ENCODE peak calls at places on chromosomes 3 and 15, in ten cellular contexts. V, A, X, P, N, L, F, D, H and B are unnamed samples.

GRCh38 chr3:179716811-179717210 is 64.0 kb downstream of the USP13 start:
- DNase-seq in L (no peak), N (no peak), A (no peak), F (no peak), V (no peak), X (peak), D (no peak), H (no peak), P (no peak), B (no peak)

GRCh38 chr3:178257491-178257890 is 278.7 kb upstream of the KCNMB2 start:
- DNase-seq in P (no peak), N (no peak), V (no peak), X (no peak), H (no peak), F (no peak), L (no peak), D (no peak), A (no peak), B (no peak)

GRCh38 chr3:71063768-71064287 is 519.7 kb downstream of the FOXP1 start:
- DNase-seq in N (peak), P (no peak), A (peak), L (peak), X (no peak), F (peak), V (no peak), D (peak), H (no peak), B (no peak)

GRCh38 chr3:66860771-66861170 is 137.3 kb upstream of the KBTBD8 start:
- DNase-seq in N (no peak), A (no peak), X (peak), L (no peak), P (no peak), D (no peak), V (no peak), F (no peak), H (no peak), B (no peak)

GRCh38 chr3:37967252-37967881 is 23.2 kb upstream of the VILL start:
- DNase-seq in H (peak), N (peak), V (peak), X (no peak), F (peak), D (peak), A (peak), L (peak), P (peak), B (no peak)

GRCh38 chr3:185713015-185713414 is 111.8 kb downstream of the IGF2BP2 start:
- DNase-seq in N (no peak), L (no peak), D (no peak), P (no peak), F (no peak), H (no peak), V (no peak), X (no peak), A (no peak), B (no peak)

GRCh38 chr15:40092416-40093223 is 16.1 kb downstream of the BMF start:
- DNase-seq in D (no peak), N (peak), L (no peak), A (no peak), F (peak), P (peak), V (no peak), H (no peak), X (no peak), B (peak)

GRCh38 chr3:188749010-188749617 is 422.7 kb upstream of the TPRG1 start:
- DNase-seq in N (no peak), X (no peak), V (no peak), A (peak), P (no peak), F (no peak), D (peak), H (no peak), L (peak), B (no peak)

GRCh38 chr3:177930771-177931170 is 605.5 kb upstream of the KCNMB2 start:
- DNase-seq in P (no peak), X (no peak), L (no peak), V (no peak), D (no peak), F (no peak), H (no peak), N (no peak), A (no peak), B (no peak)

GRCh38 chr15:88243895-88244787 is 12.4 kb downstream of the NTRK3 start:
- DNase-seq in A (no peak), D (peak), X (no peak), N (no peak), V (no peak), H (no peak), F (no peak), L (peak), P (no peak), B (no peak)

GRCh38 chr15:63166219-63166618 is 8.9 kb upstream of the RPS27L start:
- DNase-seq in P (no peak), L (no peak), X (no peak), V (no peak), D (peak), F (no peak), A (no peak), N (no peak), H (no peak), B (no peak)

GRCh38 chr3:52277972-52278509 is 408 bp downstream of the WDR82 start:
- DNase-seq in D (peak), L (peak), X (no peak), H (no peak), V (no peak), A (no peak), P (no peak), F (no peak), N (no peak), B (no peak)

GRCh38 chr15:60616147-60616546 is 137.2 kb upstream of the ICE2 start:
- DNase-seq in L (no peak), H (no peak), D (no peak), P (no peak), F (no peak), A (no peak), V (no peak), X (no peak), N (no peak), B (no peak)

GRCh38 chr3:108406661-108407206 is 103.7 kb downstream of the MYH15 start:
- DNase-seq in A (no peak), V (no peak), P (peak), D (peak), N (no peak), H (no peak), X (peak), L (peak), F (no peak), B (peak)

GRCh38 chr15:75891895-75892294 is 11.8 kb upstream of the FBXO22 start:
- DNase-seq in F (no peak), L (no peak), V (no peak), A (no peak), D (no peak), P (no peak), X (peak), H (no peak), N (no peak), B (no peak)

GRCh38 chr3:127637546-127637945 is 8.6 kb downstream of the PODXL2 start:
- DNase-seq in A (no peak), F (no peak), P (no peak), H (no peak), X (no peak), L (no peak), V (no peak), D (peak), N (no peak), B (no peak)

GRCh38 chr3:30827080-30827479 is 67.4 kb downstream of the GADL1 start:
- DNase-seq in V (no peak), P (no peak), A (no peak), H (no peak), F (no peak), D (no peak), N (no peak), X (no peak), L (no peak), B (no peak)

GRCh38 chr3:146325170-146325569 is 74.3 kb upstream of the PLSCR4 start:
- DNase-seq in H (no peak), L (no peak), X (no peak), P (no peak), F (no peak), N (no peak), V (no peak), D (no peak), A (no peak), B (no peak)

GRCh38 chr3:22713936-22714335 is 489.2 kb upstream of the UBE2E2 start:
- DNase-seq in N (no peak), P (no peak), V (no peak), D (peak), A (no peak), L (no peak), F (no peak), X (peak), H (no peak), B (no peak)

GRCh38 chr3:128426128-128426921 is 40.4 kb downstream of the DNAJB8 start:
- DNase-seq in A (peak), N (peak), L (peak), H (no peak), V (peak), X (no peak), F (peak), D (peak), P (peak), B (no peak)

GRCh38 chr3:140529096-140529495 is 148.8 kb upstream of the TRIM42 start:
- DNase-seq in N (no peak), D (no peak), F (peak), L (no peak), V (no peak), P (no peak), H (no peak), X (peak), A (no peak), B (no peak)

GRCh38 chr15:47184003-47184404 is 533.3 kb upstream of the SEMA6D start:
- DNase-seq in D (no peak), L (peak), X (no peak), A (no peak), H (no peak), V (no peak), F (no peak), N (peak), P (peak), B (no peak)

GRCh38 chr15:58241872-58242271 is 103.7 kb downstream of the AQP9 start:
- DNase-seq in D (no peak), F (no peak), H (no peak), N (no peak), X (no peak), V (no peak), P (peak), L (no peak), A (no peak), B (no peak)

GRCh38 chr3:7241584-7242302 is 380.8 kb downstream of the GRM7 start:
- DNase-seq in A (no peak), X (no peak), H (no peak), V (no peak), F (no peak), D (no peak), P (no peak), L (no peak), N (no peak), B (no peak)

GRCh38 chr3:110067527-110067926 is 730.2 kb upstream of the DPPA4 start:
- DNase-seq in V (no peak), L (no peak), H (no peak), P (no peak), D (no peak), X (no peak), N (no peak), A (no peak), F (no peak), B (no peak)